ENCODE peak calls at places on chromosomes 13 and 19, in eight cellular contexts. C, T, P, A, E, I, N and M are unnamed samples.
A peak's percentile ranks its signal among the peaks of the same experiment; 100 is the strongest.

GRCh38 chr19:42207767-42208259 is 9.7 kb downstream of the DEDD2 start:
- DNase-seq in C (no peak), T (no peak), P (no peak), A (peak; percentile 50), E (no peak), I (peak; percentile 49), N (no peak), M (no peak)

GRCh38 chr13:50162001-50162400 is 146.8 kb downstream of the KCNRG start:
- DNase-seq in C (no peak), T (no peak), P (no peak), A (no peak), E (no peak), I (no peak), N (no peak), M (no peak)

GRCh38 chr13:49649244-49649962 is 21.1 kb downstream of the ARL11 start:
- DNase-seq in C (no peak), T (no peak), P (no peak), A (no peak), E (no peak), I (no peak), N (no peak), M (no peak)

GRCh38 chr13:112716461-112716820 is 26.6 kb downstream of the ATP11A start:
- DNase-seq in C (no peak), T (no peak), P (no peak), A (no peak), E (no peak), I (no peak), N (peak; percentile 40), M (no peak)

GRCh38 chr13:112877496-112877895 is 91.5 kb upstream of the MCF2L start:
- DNase-seq in C (no peak), T (no peak), P (no peak), A (no peak), E (no peak), I (no peak), N (peak; percentile 33), M (no peak)

GRCh38 chr13:99465454-99465853 is 35.8 kb upstream of the TM9SF2 start:
- DNase-seq in C (no peak), T (no peak), P (peak; percentile 5), A (no peak), E (no peak), I (no peak), N (no peak), M (no peak)

GRCh38 chr13:100234524-100235136 is 145.7 kb downstream of the PCCA start:
- DNase-seq in C (no peak), T (no peak), P (no peak), A (no peak), E (no peak), I (no peak), N (no peak), M (no peak)

GRCh38 chr13:50410921-50411712 is 395.9 kb downstream of the KCNRG start:
- DNase-seq in C (no peak), T (peak; percentile 22), P (no peak), A (no peak), E (no peak), I (peak; percentile 29), N (no peak), M (no peak)

GRCh38 chr19:17209126-17210036 is 5.8 kb upstream of the USE1 start:
- DNase-seq in C (no peak), T (peak; percentile 72), P (no peak), A (peak; percentile 35), E (peak; percentile 91), I (no peak), N (peak; percentile 77), M (no peak)

GRCh38 chr13:29315847-29316246 is 279.6 kb downstream of the SLC7A1 start:
- DNase-seq in C (no peak), T (peak; percentile 2), P (no peak), A (no peak), E (no peak), I (no peak), N (no peak), M (no peak)

DNA sequence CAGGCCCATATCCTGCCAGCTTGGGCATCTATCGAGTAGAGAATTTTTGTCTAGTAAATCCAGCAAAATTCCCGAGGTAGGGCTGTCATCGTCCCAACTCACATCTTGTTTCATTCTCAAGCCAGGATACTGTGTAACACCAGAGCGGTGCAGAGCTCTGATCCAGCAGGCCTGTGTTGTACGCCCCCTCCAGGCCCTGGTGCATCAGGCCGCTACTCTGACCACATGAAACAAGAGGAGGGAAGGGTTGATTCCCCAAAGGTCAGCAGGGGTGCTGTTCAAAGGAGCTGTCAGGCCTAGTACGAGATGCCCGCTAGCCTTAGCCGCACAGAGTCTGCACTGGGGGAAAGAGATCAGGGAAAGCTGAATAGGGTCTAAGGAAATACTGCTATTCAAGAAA is 276.0 kb downstream of the SLC7A1 start:
- DNase-seq in C (no peak), T (no peak), P (no peak), A (no peak), E (peak; percentile 32), I (no peak), N (no peak), M (no peak)
- TF ChIP-seq CTCF in C (no peak), T (no peak), P (no peak), A (no peak), E (no peak), I (no peak), N (no peak), M (no peak)

GRCh38 chr19:50710094-50710493 is 9.5 kb downstream of the SHANK1 start:
- DNase-seq in C (no peak), T (no peak), P (no peak), A (no peak), E (no peak), I (no peak), N (no peak), M (no peak)
- TF ChIP-seq CTCF in C (no peak), T (no peak), P (no peak), A (no peak), E (no peak), I (peak; percentile 36), N (no peak), M (no peak)

DNA sequence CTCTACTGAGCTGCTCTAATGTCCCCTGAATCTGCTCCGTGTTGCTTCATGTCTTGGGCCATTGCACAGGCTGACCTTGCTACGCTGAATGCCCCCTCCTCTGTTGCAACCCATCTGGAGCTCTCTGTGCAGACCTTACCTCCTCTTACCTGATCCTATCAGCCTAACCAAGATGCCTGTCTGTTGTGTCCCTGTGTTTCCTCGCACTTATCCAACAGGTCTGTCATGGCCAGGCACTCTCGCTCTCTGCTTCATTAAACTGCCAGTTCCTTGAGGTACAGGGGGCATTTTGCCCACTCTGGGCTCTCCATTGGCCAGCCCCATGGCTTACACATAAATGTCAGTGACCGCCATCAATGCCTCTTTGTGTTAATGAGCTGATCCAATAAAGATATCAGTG is 277.7 kb upstream of the TSHZ3 start:
- DNase-seq in C (no peak), T (no peak), P (no peak), A (no peak), E (no peak), I (no peak), N (no peak), M (no peak)
- TF ChIP-seq CTCF in C (no peak), T (no peak), P (no peak), A (no peak), E (no peak), I (no peak), N (no peak), M (no peak)

GRCh38 chr19:13830761-13831481 is 35.7 kb downstream of the ZSWIM4 start:
- DNase-seq in C (no peak), T (no peak), P (no peak), A (no peak), E (no peak), I (no peak), N (no peak), M (no peak)

GRCh38 chr19:13825489-13826475 is 30.5 kb downstream of the ZSWIM4 start:
- DNase-seq in C (no peak), T (no peak), P (no peak), A (no peak), E (peak; percentile 79), I (no peak), N (peak; percentile 52), M (no peak)

GRCh38 chr19:13826652-13827235 is 31.5 kb downstream of the ZSWIM4 start:
- DNase-seq in C (no peak), T (no peak), P (no peak), A (no peak), E (no peak), I (no peak), N (no peak), M (no peak)

GRCh38 chr19:13824703-13825102 is 29.5 kb downstream of the ZSWIM4 start:
- DNase-seq in C (no peak), T (no peak), P (no peak), A (no peak), E (no peak), I (no peak), N (no peak), M (no peak)

GRCh38 chr19:13827656-13828055 is 32.4 kb downstream of the ZSWIM4 start:
- DNase-seq in C (no peak), T (no peak), P (no peak), A (no peak), E (no peak), I (no peak), N (no peak), M (no peak)
- TF ChIP-seq CTCF in C (no peak), T (no peak), P (no peak), A (no peak), E (no peak), I (no peak), N (no peak), M (no peak)

GRCh38 chr19:58228584-58229254 is at the start of gene ZNF544:
- DNase-seq in C (peak; percentile 73), T (peak; percentile 81), P (no peak), A (peak; percentile 35), E (peak; percentile 71), I (peak; percentile 15), N (peak; percentile 90), M (peak; percentile 89)
- TF ChIP-seq CTCF in C (no peak), T (peak; percentile 64), P (no peak), A (no peak), E (peak; percentile 21), I (peak; percentile 40), N (no peak), M (peak; percentile 35)

DNA sequence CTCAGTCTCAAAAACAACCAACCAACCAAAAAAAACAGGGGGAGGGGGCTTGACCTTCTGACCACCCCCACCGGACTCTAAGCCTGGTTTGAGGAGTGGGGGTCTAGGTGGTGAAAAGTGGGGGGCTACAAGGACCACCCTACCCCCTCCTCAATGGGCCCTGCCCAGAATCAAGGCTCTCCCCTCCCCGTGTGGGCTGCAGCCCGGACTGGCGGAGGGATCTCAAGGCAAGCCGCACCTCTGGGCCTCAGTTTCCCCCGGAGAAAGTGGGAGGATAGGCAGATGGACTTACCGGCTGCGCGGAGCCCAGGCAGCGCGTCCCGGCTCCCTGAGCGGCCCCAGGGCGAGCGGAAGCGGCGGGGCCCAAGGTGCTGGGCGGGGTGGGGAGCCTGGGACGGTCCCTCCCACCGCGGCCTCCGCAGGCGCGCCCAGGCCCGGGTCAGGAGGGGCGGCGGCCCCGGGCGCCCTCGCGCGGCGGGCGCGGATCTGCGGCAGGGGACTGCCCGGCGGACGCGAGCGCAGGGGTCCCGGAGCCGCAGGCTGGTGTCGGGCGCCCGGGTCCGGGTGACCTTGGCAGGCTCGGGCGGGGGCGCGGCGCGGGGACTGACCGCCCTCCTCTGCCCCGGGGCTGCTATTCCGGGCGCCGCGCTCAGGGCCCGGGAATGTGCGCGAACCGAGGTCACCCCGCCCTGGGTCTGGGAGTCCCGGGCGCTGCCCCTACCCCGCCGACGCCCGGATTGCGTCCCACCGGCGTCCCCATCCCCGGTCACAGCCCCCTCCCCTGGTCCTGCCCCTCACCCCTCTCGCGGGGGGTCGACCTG is at the start of gene ADAMTSL5:
- DNase-seq in C (no peak), T (peak; percentile 82), P (no peak), A (peak; percentile 41), E (peak; percentile 51), I (no peak), N (peak; percentile 88), M (peak; percentile 86)
- TF ChIP-seq CTCF in C (no peak), T (no peak), P (no peak), A (no peak), E (no peak), I (no peak), N (no peak), M (peak; percentile 18)